ENCODE peak calls at places on chromosomes 16 and 17, in nine cellular contexts. P is bronchial epithelial cell; G is NCI-H345; B is smooth muscle cell of the brain vasculature; S is activated gamma-delta T cell treated with anti-CD3 and anti-CD28 coated beads, Interleukin-2, amount 50 U/mL, for 16 hours; D is activated CD4-positive, CD25-positive, alpha-beta regulatory T cell; T is NCI-H1105; J is adipocyte; Y is CD4-positive, CD25-positive, alpha-beta regulatory T cell. V is an unnamed sample.

GRCh38 chr17:36851230-36851629 is 86.0 kb upstream of the LHX1 start:
- DNase-seq in Y (no peak), P (peak; percentile 85), D (no peak), T (no peak), J (no peak), B (no peak), G (no peak), S (no peak), V (peak; percentile 63)

GRCh38 chr17:58325976-58326468 is 2.6 kb downstream of the TSPOAP1 start:
- DNase-seq in J (no peak), D (no peak), Y (no peak), B (no peak), G (no peak), S (no peak), P (no peak), T (no peak), V (no peak)

GRCh38 chr17:63820963-63821561 is 6.2 kb upstream of the PSMC5 start:
- DNase-seq in D (no peak), P (no peak), Y (no peak), G (no peak), T (no peak), B (no peak), S (no peak), J (no peak), V (no peak)

GRCh38 chr16:46582313-46582712 is 38.9 kb downstream of the SHCBP1 start:
- DNase-seq in T (no peak), S (no peak), J (no peak), Y (no peak), D (no peak), G (no peak), B (no peak), P (no peak), V (no peak)

GRCh38 chr17:82863941-82864720 is 24.3 kb upstream of the ZNF750 start:
- DNase-seq in Y (peak; percentile 89), P (peak; percentile 44), B (no peak), G (peak; percentile 88), S (peak; percentile 80), T (no peak), J (peak; percentile 59), D (peak; percentile 65), V (peak; percentile 58)

GRCh38 chr17:27506348-27507218 is 50.3 kb downstream of the KSR1 start:
- DNase-seq in B (no peak), D (no peak), P (peak; percentile 39), Y (no peak), J (no peak), S (no peak), G (peak; percentile 37), T (no peak), V (no peak)

GRCh38 chr17:62093188-62094155 is 28.4 kb upstream of the MED13 start:
- DNase-seq in T (no peak), J (peak; percentile 58), S (no peak), D (no peak), P (peak; percentile 99), Y (no peak), G (no peak), B (no peak), V (peak; percentile 88)

GRCh38 chr17:80311216-80311827 is 50.7 kb downstream of the RNF213 start:
- DNase-seq in T (no peak), P (no peak), S (no peak), Y (no peak), G (no peak), D (no peak), B (no peak), J (no peak), V (no peak)

GRCh38 chr17:64694207-64694606 is 32.1 kb upstream of the SMURF2 start:
- DNase-seq in S (no peak), P (peak; percentile 71), G (no peak), T (no peak), J (peak; percentile 43), D (no peak), B (no peak), Y (no peak), V (peak; percentile 89)

GRCh38 chr16:28217326-28217725 is 5.6 kb upstream of the XPO6 start:
- DNase-seq in T (no peak), P (no peak), S (no peak), D (no peak), J (no peak), Y (no peak), B (no peak), G (no peak), V (no peak)

GRCh38 chr17:60372790-60373483 is 19.0 kb downstream of the USP32 start:
- DNase-seq in D (no peak), B (no peak), G (no peak), P (peak; percentile 93), S (no peak), T (no peak), J (peak; percentile 61), Y (no peak), V (peak; percentile 77)

GRCh38 chr16:20323591-20324117 is 3.7 kb downstream of the GP2 start:
- DNase-seq in G (peak; percentile 5), P (no peak), S (no peak), D (no peak), B (no peak), T (no peak), Y (no peak), J (no peak), V (no peak)

GRCh38 chr17:39213852-39214251 is 11.9 kb downstream of the STAC2 start:
- DNase-seq in Y (no peak), B (no peak), P (peak; percentile 59), G (no peak), S (no peak), J (no peak), T (no peak), D (no peak), V (peak; percentile 93)

GRCh38 chr16:11325404-11326083 is 19.7 kb upstream of the RMI2 start:
- DNase-seq in T (no peak), D (no peak), Y (no peak), G (no peak), P (no peak), J (no peak), B (no peak), S (no peak), V (no peak)

GRCh38 chr16:1557576-1557975 is 24.1 kb downstream of the TMEM204 start:
- DNase-seq in S (no peak), G (no peak), Y (no peak), D (no peak), B (no peak), P (no peak), T (no peak), J (no peak), V (no peak)